ENCODE peak calls at places on chromosomes 16 and 17, in four cellular contexts. Q is body of pancreas, P is IMR-90, U is thyroid gland. K is an unnamed sample.

GRCh38 chr16:66515543-66516171 is 34.3 kb downstream of the TK2 start:
- DNase-seq in Q (no peak), P (peak), U (no peak), K (no peak)

GRCh38 chr16:81688182-81688581 is 90.9 kb upstream of the PLCG2 start:
- DNase-seq in Q (no peak), P (peak), U (no peak), K (no peak)

GRCh38 chr16:57672416-57672815 is 4.3 kb downstream of the ADGRG3 start:
- DNase-seq in Q (no peak), P (no peak), U (no peak), K (no peak)

GRCh38 chr17:49146620-49147306 is 14.2 kb downstream of the B4GALNT2 start:
- DNase-seq in Q (no peak), P (peak), U (no peak), K (no peak)

GRCh38 chr16:4337540-4338088 is 13.5 kb downstream of the PAM16 start:
- DNase-seq in Q (no peak), P (no peak), U (no peak), K (no peak)

GRCh38 chr17:74822329-74823175 is 37.1 kb downstream of the GRIN2C start:
- DNase-seq in Q (no peak), P (no peak), U (no peak), K (no peak)

GRCh38 chr17:1617620-1618174 is 10.9 kb downstream of the SLC43A2 start:
- DNase-seq in Q (no peak), P (peak), U (no peak), K (peak)

GRCh38 chr17:36148559-36149295 is 27.7 kb downstream of the TBC1D3B start:
- DNase-seq in Q (peak), P (peak), U (peak), K (peak)

GRCh38 chr17:80096531-80097306 is 4.7 kb upstream of the GAA start:
- DNase-seq in Q (no peak), P (no peak), U (no peak), K (no peak)

GRCh38 chr17:49132317-49132698 is 261 bp upstream of the B4GALNT2 start:
- DNase-seq in Q (no peak), P (no peak), U (no peak), K (no peak)

GRCh38 chr16:15907863-15908478 is 19.6 kb upstream of the CEP20 start:
- DNase-seq in Q (no peak), P (peak), U (peak), K (peak)

GRCh38 chr17:14919049-14919545 is 346.0 kb downstream of the PMP22 start:
- DNase-seq in Q (no peak), P (no peak), U (no peak), K (no peak)

GRCh38 chr16:87043273-87044030 is 273.7 kb downstream of the C16orf95 start:
- DNase-seq in Q (peak), P (peak), U (no peak), K (no peak)

GRCh38 chr16:56311208-56312027 is 113.9 kb downstream of the AMFR start:
- DNase-seq in Q (no peak), P (no peak), U (no peak), K (no peak)

GRCh38 chr16:87351320-87351698 is 32.3 kb downstream of the FBXO31 start:
- DNase-seq in Q (no peak), P (no peak), U (no peak), K (no peak)

GRCh38 chr16:14112539-14112856 is 41.4 kb downstream of the MRTFB start:
- DNase-seq in Q (no peak), P (no peak), U (no peak), K (no peak)

GRCh38 chr16:4098496-4098895 is 17.7 kb downstream of the ADCY9 start:
- DNase-seq in Q (no peak), P (peak), U (no peak), K (no peak)

GRCh38 chr16:57527610-57528360 is 8.6 kb downstream of the CCDC102A start:
- DNase-seq in Q (no peak), P (no peak), U (no peak), K (no peak)

GRCh38 chr17:50212121-50212843 is 10.9 kb upstream of the COL1A1 start:
- DNase-seq in Q (no peak), P (peak), U (no peak), K (no peak)

GRCh38 chr16:49027420-49027819 is 254.2 kb downstream of the CBLN1 start:
- DNase-seq in Q (no peak), P (no peak), U (no peak), K (no peak)

GRCh38 chr17:8991514-8992285 is 26.2 kb upstream of the PIK3R5 start:
- DNase-seq in Q (peak), P (peak), U (peak), K (peak)

DNA sequence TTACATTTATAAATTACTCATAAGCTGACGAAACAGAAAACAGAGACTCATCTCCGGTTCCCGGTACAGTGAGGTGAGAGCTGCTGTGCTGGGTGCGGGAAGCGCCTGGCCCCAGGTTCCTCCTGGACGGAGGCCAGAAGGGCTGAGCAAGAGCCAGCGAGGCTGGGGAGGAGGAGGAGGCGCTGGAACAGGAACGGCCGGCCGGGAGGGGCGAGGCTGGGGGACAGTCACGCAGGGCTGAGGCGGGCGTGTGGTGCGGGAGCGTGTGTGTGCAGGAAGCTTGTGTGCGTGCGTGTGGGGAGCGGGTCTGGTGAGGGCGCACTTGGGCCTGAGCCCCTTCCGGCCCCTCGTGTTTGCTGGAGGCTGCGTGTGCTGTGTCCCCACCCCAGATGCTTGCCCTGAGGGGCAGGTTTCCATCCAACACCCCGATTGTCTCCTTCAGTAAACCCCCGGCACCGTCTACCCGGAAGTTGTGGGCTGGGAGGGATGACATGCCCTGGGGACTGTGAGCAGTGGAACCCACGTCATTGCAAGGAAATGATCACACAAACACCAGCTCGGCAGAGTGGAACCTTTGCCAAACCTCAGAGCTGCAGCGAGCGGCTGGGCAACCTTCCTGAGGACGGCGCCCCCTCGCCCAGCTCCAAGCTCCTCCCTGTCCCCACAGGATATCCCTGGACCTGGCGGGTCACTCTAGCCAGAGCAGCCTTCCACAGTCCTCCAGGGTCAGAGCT is 19.4 kb downstream of the CD7 start:
- DNase-seq in Q (peak), P (peak), U (peak), K (peak)
- TF ChIP-seq CTCF in Q (no peak), P (no peak), U (no peak), K (no peak)

DNA sequence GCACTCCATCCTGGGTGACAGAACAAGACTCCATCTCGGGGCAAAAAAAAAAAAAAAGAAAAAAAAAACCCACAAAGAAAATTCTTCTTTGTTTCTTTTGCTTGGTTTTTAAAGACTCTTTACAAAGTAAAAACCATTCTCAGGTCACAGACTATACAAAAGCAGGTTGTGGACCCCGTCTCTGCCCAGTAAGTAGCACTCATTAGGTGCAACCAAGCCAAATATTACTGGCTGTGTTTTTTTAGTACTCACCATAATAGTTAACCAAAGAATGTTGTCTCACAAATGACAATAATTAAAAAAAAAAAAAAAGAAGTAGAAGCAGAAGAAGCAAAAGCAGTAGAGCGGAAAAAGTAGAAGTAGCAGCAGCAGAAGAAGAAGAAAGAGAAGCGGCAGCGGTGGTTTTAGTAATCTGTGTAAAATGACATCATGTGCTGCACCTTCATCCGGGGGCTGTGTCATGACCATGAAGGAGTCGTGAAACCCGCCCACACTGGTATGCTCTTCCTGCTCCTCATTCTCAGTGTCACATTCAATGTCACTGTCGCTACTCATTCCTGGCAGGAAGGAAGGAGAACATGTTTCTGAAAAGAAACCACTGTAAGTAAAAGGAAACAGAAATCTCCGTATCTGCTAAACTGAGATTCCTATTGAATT is 105.4 kb downstream of the TRIM37 start:
- DNase-seq in Q (peak), P (peak), U (peak), K (peak)
- TF ChIP-seq POLR2A in Q (peak), P (no peak), U (no peak), K (no peak)

DNA sequence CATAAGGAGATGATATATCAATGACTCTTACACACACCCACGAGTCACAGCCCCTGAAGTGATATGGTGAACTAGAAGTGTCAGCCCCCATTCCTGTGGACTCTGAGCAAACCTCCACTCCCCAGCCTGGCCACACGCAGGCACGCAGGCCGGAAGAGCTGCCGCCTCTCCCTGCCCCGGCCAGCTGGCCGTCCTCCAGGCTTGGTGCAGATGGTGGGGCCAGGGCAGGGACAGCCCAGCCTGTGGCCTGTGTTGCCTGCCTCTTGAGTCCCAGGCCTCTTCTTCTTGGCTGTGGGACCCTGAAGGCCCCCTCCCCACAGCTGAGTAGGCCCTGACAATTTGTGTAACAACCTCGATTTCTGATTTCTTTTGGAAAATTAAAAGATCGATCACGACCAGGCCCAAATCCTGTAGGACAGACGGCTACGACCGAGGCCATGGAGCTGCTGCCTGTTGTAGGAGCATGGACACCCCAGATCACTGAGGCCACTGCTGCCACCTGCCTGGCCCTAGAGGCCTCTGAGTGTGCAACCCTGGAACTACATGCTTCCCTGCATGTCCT is 10.0 kb upstream of the MPRIP start:
- DNase-seq in Q (peak), P (peak), U (peak), K (peak)
- TF ChIP-seq CTCF in Q (no peak), P (no peak), U (no peak), K (no peak)

GRCh38 chr16:69598045-69598444 is 32.3 kb downstream of the NFAT5 start:
- DNase-seq in Q (no peak), P (no peak), U (no peak), K (no peak)
- TF ChIP-seq POLR2A in Q (no peak), P (no peak), U (no peak), K (no peak)

GRCh38 chr16:180101-180920 is at the start of gene HBQ1:
- DNase-seq in Q (peak), P (no peak), U (peak), K (no peak)
- TF ChIP-seq CTCF in Q (no peak), P (peak), U (no peak), K (no peak)

GRCh38 chr17:77096570-77097214 is 44.1 kb upstream of the SEC14L1 start:
- DNase-seq in Q (peak), P (peak), U (no peak), K (peak)
- TF ChIP-seq POLR2A in Q (no peak), P (no peak), U (no peak), K (no peak)

GRCh38 chr17:64146418-64147109 is 16.6 kb upstream of the ERN1 start:
- DNase-seq in Q (peak), P (peak), U (peak), K (peak)

GRCh38 chr17:64145751-64146417 is 15.9 kb upstream of the ERN1 start:
- DNase-seq in Q (peak), P (peak), U (peak), K (peak)

GRCh38 chr17:64147110-64148016 is 17.4 kb upstream of the ERN1 start:
- DNase-seq in Q (no peak), P (no peak), U (no peak), K (no peak)

GRCh38 chr17:64148017-64148631 is 18.2 kb upstream of the ERN1 start:
- DNase-seq in Q (no peak), P (no peak), U (no peak), K (no peak)

DNA sequence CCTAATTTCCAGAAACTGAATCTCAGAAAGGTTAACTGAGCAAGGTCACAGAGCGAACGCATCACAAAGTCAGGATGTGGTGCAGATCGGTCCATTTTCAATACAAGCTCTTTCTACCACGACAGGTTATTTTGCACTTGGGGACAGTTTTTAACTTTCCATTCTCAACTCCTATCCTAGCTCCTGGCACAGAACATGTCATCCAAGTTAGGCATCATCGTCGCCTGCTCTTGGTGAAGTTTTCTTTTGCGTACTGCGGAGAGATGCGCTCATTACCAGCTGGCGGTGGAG is 15.5 kb upstream of the ERN1 start:
- DNase-seq in Q (no peak), P (no peak), U (no peak), K (no peak)
- TF ChIP-seq CTCF in Q (no peak), P (no peak), U (peak), K (no peak)

DNA sequence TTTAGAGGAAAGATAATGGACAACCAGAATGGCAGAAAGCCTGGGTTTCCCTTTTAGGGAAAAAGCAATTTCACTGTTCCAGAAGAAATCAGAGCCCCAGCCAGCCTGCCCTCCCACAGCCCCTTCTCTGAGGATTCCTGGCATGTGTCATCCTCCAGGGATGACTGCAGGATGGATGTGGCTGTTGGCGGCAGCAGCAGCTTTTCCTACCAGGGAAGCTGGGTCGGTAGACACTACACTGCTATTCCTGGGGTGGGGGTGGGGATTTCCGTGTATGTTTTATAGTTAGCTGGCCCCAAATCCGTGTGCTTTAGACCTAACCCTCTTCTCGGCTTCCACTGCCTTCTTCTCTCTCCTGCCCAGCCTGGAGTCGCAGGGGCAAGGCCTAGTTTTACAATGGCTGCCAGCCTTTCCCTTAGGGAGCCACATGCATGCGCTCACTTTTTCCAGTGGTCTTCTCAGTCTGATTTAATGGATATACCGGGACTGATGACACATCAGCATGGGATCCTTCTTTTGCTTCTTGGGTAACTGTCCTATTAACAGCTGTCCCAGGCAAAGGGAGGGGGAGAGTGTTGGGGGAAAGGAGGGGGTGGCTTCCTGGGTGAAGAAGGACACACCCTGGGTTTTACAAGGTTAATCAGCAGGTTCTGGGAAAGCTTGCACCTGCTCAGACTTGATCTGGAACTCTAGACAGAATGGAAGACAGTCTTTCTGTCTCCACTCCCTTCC is 2.7 kb upstream of the NFE2L1 start:
- DNase-seq in Q (peak), P (no peak), U (no peak), K (no peak)
- TF ChIP-seq POLR2A in Q (no peak), P (no peak), U (no peak), K (no peak)

GRCh38 chr17:60410001-60410400 is 12.3 kb upstream of the CHCT1 start:
- DNase-seq in Q (no peak), P (no peak), U (no peak), K (no peak)
- TF ChIP-seq CTCF in Q (no peak), P (no peak), U (no peak), K (no peak)

K was measured in adrenal gland.